ENCODE peak calls at places on chromosomes 4 and X, in eight cellular contexts. H is A549, X is HEK293T, A is activated T-cell treated with anti-CD3 and anti-CD28 coated beads for 1 hour, M is NCI-H748 treated with DMSO at 0.1 percent for 48 hours, J is mesendoderm, W is GM10248, K is left ventricle myocardium inferior. N is an unnamed sample.

GRCh38 chr4:150212927-150213326 is 134.7 kb downstream of the DCLK2 start:
- DNase-seq in H (no peak), X (no peak), A (no peak), M (no peak), J (peak), W (no peak), K (no peak), N (no peak)

GRCh38 chr4:72283357-72283756 is 251.6 kb downstream of the NPFFR2 start:
- DNase-seq in H (no peak), X (no peak), A (no peak), M (no peak), J (peak), W (no peak), K (no peak), N (no peak)

GRCh38 chrX:114959729-114960128 is 57.7 kb downstream of the IL13RA2 start:
- DNase-seq in H (no peak), X (peak), A (no peak), M (no peak), J (no peak), W (no peak), K (no peak), N (peak)

GRCh38 chr4:62871057-62871456 is 1538.2 kb downstream of the TECRL start:
- DNase-seq in H (no peak), X (no peak), A (no peak), M (no peak), J (peak), W (no peak), K (no peak), N (no peak)

GRCh38 chr4:138978600-138978999 is 37.0 kb upstream of the NOCT start:
- DNase-seq in H (no peak), X (no peak), A (no peak), M (no peak), J (peak), W (no peak), K (no peak), N (no peak)

GRCh38 chr4:98430708-98431403 is 169.7 kb downstream of the RAP1GDS1 start:
- DNase-seq in H (peak), X (no peak), A (no peak), M (no peak), J (peak), W (no peak), K (no peak), N (no peak)

GRCh38 chrX:10929747-10930146 is 181.4 kb upstream of the HCCS start:
- DNase-seq in H (no peak), X (no peak), A (no peak), M (no peak), J (no peak), W (no peak), K (no peak), N (no peak)

GRCh38 chrX:153642313-153642654 is 4.7 kb upstream of the DUSP9 start:
- DNase-seq in H (no peak), X (peak), A (no peak), M (no peak), J (no peak), W (no peak), K (no peak), N (no peak)

GRCh38 chr4:149754526-149754925 is 61.1 kb downstream of the IQCM start:
- DNase-seq in H (no peak), X (no peak), A (no peak), M (no peak), J (peak), W (no peak), K (no peak), N (no peak)

GRCh38 chrX:130625381-130625780 is 223.6 kb downstream of the RBMX2 start:
- DNase-seq in H (no peak), X (no peak), A (no peak), M (no peak), J (no peak), W (no peak), K (no peak), N (no peak)

GRCh38 chr4:173525118-173526033 is 4.7 kb downstream of the HAND2 start:
- DNase-seq in H (no peak), X (no peak), A (no peak), M (no peak), J (peak), W (peak), K (no peak), N (no peak)

GRCh38 chr4:150150545-150151156 is 72.4 kb downstream of the DCLK2 start:
- DNase-seq in H (no peak), X (no peak), A (no peak), M (no peak), J (no peak), W (no peak), K (peak), N (no peak)

GRCh38 chrX:65821721-65822496 is 154.5 kb downstream of the MSN start:
- DNase-seq in H (no peak), X (no peak), A (peak), M (no peak), J (peak), W (peak), K (peak), N (no peak)

GRCh38 chr4:72430050-72430449 is 139.0 kb downstream of the ADAMTS3 start:
- DNase-seq in H (no peak), X (no peak), A (no peak), M (no peak), J (peak), W (no peak), K (no peak), N (no peak)

GRCh38 chr4:127479031-127479622 is 153.6 kb upstream of the INTU start:
- DNase-seq in H (peak), X (peak), A (no peak), M (no peak), J (peak), W (no peak), K (no peak), N (peak)

GRCh38 chrX:16316336-16316735 is 149.1 kb downstream of the MAGEB17 start:
- DNase-seq in H (no peak), X (no peak), A (no peak), M (no peak), J (no peak), W (no peak), K (no peak), N (no peak)

GRCh38 chr4:47836655-47837581 is 949 bp downstream of the CORIN start:
- DNase-seq in H (peak), X (peak), A (peak), M (peak), J (peak), W (peak), K (peak), N (no peak)

GRCh38 chr4:175440776-175441175 is 371.3 kb downstream of the GPM6A start:
- DNase-seq in H (no peak), X (no peak), A (no peak), M (no peak), J (no peak), W (no peak), K (no peak), N (no peak)

GRCh38 chr4:140628016-140628415 is 59.3 kb upstream of the UCP1 start:
- DNase-seq in H (no peak), X (no peak), A (no peak), M (no peak), J (no peak), W (no peak), K (no peak), N (no peak)